ENCODE peak calls at places on chromosomes 5 and 9, in nine cellular contexts. Z is GM23248; F is kidney; W is heart left ventricle; T is CD4-positive, CD25-positive, alpha-beta regulatory T cell; Q is mesenchymal stem cell; K is DND-41; B is cardiac muscle cell; D is A673. Y is an unnamed sample.

GRCh38 chr9:79028101-79028500 is 543.7 kb upstream of the TLE4 start:
- DNase-seq in D (no peak), B (no peak), W (no peak), T (no peak), Z (peak; percentile 43), F (no peak), Q (peak; percentile 11), K (no peak), Y (no peak)

GRCh38 chr5:32709789-32710334 is 1.3 kb upstream of the NPR3 start:
- DNase-seq in Q (peak; percentile 85), B (peak; percentile 80), F (peak; percentile 90), Z (peak; percentile 91), K (no peak), W (peak; percentile 71), D (peak; percentile 85), T (no peak), Y (peak; percentile 79)

GRCh38 chr9:16150501-16150900 is 597.7 kb downstream of the CCDC171 start:
- DNase-seq in Z (no peak), K (no peak), W (peak; percentile 43), F (no peak), B (peak; percentile 80), T (no peak), D (no peak), Q (peak; percentile 76), Y (no peak)

GRCh38 chr5:120160120-120160895 is 303.8 kb upstream of the PRR16 start:
- DNase-seq in D (peak; percentile 3), W (no peak), Z (peak; percentile 86), K (no peak), B (no peak), F (no peak), Q (peak; percentile 80), T (no peak), Y (no peak)

GRCh38 chr5:42570946-42571625 is 147.8 kb downstream of the GHR start:
- DNase-seq in Q (peak; percentile 15), F (no peak), K (no peak), T (no peak), Z (peak; percentile 48), D (peak; percentile 26), B (no peak), W (no peak), Y (no peak)

GRCh38 chr9:90830051-90830450 is 28.4 kb downstream of the SYK start:
- DNase-seq in W (no peak), B (no peak), Q (no peak), D (no peak), F (no peak), K (no peak), T (no peak), Z (no peak), Y (no peak)

GRCh38 chr5:177495243-177496060 is 2.0 kb downstream of the PDLIM7 start:
- DNase-seq in W (peak; percentile 76), B (peak; percentile 96), Q (peak; percentile 94), T (no peak), F (peak; percentile 95), Z (peak; percentile 85), D (peak; percentile 73), K (no peak), Y (peak; percentile 79)

GRCh38 chr5:180343110-180343845 is 9.9 kb downstream of the GFPT2 start:
- DNase-seq in W (no peak), Z (peak; percentile 90), K (no peak), F (peak; percentile 52), Q (peak; percentile 64), B (peak; percentile 74), D (peak; percentile 9), T (no peak), Y (peak; percentile 85)

GRCh38 chr9:73149371-73150067 is 2.1 kb upstream of the ANXA1 start:
- DNase-seq in F (no peak), T (no peak), D (peak; percentile 77), W (no peak), Q (peak; percentile 90), K (no peak), Z (peak; percentile 98), B (peak; percentile 85), Y (peak; percentile 9)

GRCh38 chr9:10366171-10366779 is 246.5 kb downstream of the PTPRD start:
- DNase-seq in W (no peak), Z (peak; percentile 31), F (no peak), T (no peak), B (peak; percentile 40), Q (peak; percentile 55), D (peak; percentile 60), K (no peak), Y (no peak)

GRCh38 chr5:138033916-138034315 is 1.0 kb upstream of the FAM13B start:
- DNase-seq in F (no peak), T (no peak), Z (peak; percentile 88), B (peak; percentile 11), K (no peak), Q (peak; percentile 77), W (no peak), D (no peak), Y (no peak)

DNA sequence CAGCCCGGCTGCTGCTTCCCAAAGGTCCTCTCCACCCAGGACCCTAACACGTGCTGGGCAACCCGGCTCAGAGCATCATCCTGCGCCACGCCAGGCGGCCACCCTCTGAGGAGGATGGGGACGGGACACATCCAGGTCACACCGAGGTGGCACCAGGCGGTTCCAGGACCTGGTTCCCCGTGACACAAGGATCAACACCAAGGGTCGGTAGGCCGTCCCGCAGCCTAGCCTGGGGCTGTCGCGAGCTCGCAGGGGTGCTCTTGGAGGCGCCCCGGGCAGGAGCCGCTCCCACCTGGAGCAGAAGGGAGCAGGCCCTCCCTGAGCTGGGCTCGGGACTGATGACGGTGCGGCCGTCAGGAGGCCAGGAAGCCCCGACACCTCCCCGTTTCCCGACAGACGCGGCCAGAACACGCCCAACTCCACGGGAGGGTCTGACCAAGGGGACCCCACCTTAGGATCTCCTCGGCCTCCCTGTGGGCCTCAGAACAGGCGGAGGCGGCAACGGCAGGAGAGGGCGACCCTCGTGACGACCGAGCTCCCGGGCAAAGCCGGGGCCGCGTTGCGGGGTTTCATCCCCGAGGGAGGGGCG is 6.3 kb downstream of the EXD3 start:
- DNase-seq in B (no peak), Z (no peak), D (no peak), Q (no peak), T (no peak), K (no peak), W (no peak), F (peak; percentile 74), Y (no peak)
- H3K4me3 ChIP-seq in B (no peak overlapping the region), Z (no peak overlapping the region), D (peak overlapping the region; percentile 46), Q (no peak overlapping the region), T (no peak overlapping the region), K (no peak overlapping the region), W (peak overlapping the region; percentile 1), F (no peak overlapping the region), Y (no peak overlapping the region)

GRCh38 chr5:62362701-62363100 is 41.0 kb downstream of the DIMT1 start:
- DNase-seq in Z (no peak), K (no peak), B (no peak), T (no peak), W (no peak), Q (no peak), F (no peak), D (no peak), Y (no peak)
- H3K36me3 ChIP-seq in Z (peaks cover 52% of the 10 kb centered on the region), K (peaks cover 71% of the 10 kb centered on the region), B (peaks cover 54% of the 10 kb centered on the region), T (peaks cover 70% of the 10 kb centered on the region), W (peaks cover 44% of the 10 kb centered on the region), Q (peaks cover 15% of the 10 kb centered on the region), F (peaks cover 5% of the 10 kb centered on the region), D (peaks cover 50% of the 10 kb centered on the region), Y (peaks cover 59% of the 10 kb centered on the region)

DNA sequence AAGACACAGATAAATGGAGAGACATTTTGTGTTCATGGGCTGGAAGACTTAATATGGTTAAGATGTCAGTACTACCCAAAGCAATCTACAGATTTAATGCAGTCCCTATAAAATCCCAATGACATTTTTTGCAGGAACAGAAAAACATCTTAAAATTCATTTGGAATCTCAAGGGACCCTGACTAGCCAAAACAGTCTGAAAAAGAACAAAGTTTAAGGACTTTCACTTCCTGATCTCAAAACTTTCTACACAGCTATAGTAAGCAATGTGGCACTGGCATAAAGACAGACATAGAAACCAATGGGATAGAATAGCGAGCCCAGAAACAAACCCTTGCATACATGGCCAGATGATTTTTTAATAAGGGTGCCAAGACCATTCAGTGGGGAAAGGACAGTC is 9.7 kb upstream of the CAMSAP1 start:
- DNase-seq in K (no peak), F (no peak), T (no peak), W (no peak), B (no peak), Q (no peak), D (no peak), Z (no peak), Y (no peak)
- H3K9me3 ChIP-seq in K (peaks cover 9% of the 10 kb centered on the region), F (peaks cover 3% of the 10 kb centered on the region), T (peaks cover 68% of the 10 kb centered on the region), W (peaks cover 26% of the 10 kb centered on the region), B (no peaks in the 10 kb centered on the region), Q (peaks cover 48% of the 10 kb centered on the region), D (peaks cover 70% of the 10 kb centered on the region), Z (peaks cover 3% of the 10 kb centered on the region), Y (peaks cover 38% of the 10 kb centered on the region)

GRCh38 chr5:128965638-128966302 is 482 bp downstream of the SLC27A6 start:
- DNase-seq in W (no peak), Z (no peak), Q (no peak), T (no peak), D (no peak), F (peak; percentile 56), B (no peak), K (no peak), Y (no peak)
- H3K4me3 ChIP-seq in W (peak overlapping the region; percentile 45), Z (no peak overlapping the region), Q (peak overlapping the region; percentile 63), T (no peak overlapping the region), D (no peak overlapping the region), F (no peak overlapping the region), B (peak overlapping the region; percentile 52), K (no peak overlapping the region), Y (peak overlapping the region; percentile 52)